ENCODE peak calls at places on chromosomes 1 and 21, in seven cellular contexts. W, I, O, H, K, M and D are unnamed samples.

GRCh38 chr1:183783342-183783741 is 21.6 kb upstream of the RGL1 start:
- DNase-seq in O (no peak), H (no peak), M (no peak), I (no peak), W (no peak), K (no peak), D (no peak)

GRCh38 chr1:217117973-217118465 is 394.8 kb upstream of the ESRRG start:
- DNase-seq in O (no peak), M (no peak), I (no peak), W (no peak), H (no peak), K (no peak), D (no peak)

GRCh38 chr1:246689409-246689997 is 34.7 kb upstream of the SCCPDH start:
- DNase-seq in I (peak; percentile 82), K (peak; percentile 73), W (peak; percentile 78), H (no peak), O (peak; percentile 64), M (peak; percentile 33), D (peak; percentile 67)

GRCh38 chr1:242525360-242525722 is 844 bp upstream of the PLD5 start:
- DNase-seq in W (no peak), M (no peak), H (no peak), K (no peak), O (no peak), I (peak; percentile 49), D (no peak)

GRCh38 chr1:27275686-27276085 is 41.3 kb downstream of the WDTC1 start:
- DNase-seq in O (no peak), H (no peak), W (no peak), M (no peak), K (no peak), I (no peak), D (no peak)

GRCh38 chr1:41358152-41358937 is 2.9 kb upstream of the FOXO6 start:
- DNase-seq in I (peak; percentile 37), K (peak; percentile 52), M (peak; percentile 48), O (peak; percentile 64), H (peak; percentile 66), W (peak; percentile 82), D (no peak)

GRCh38 chr1:14726606-14727005 is 128.1 kb downstream of the KAZN start:
- DNase-seq in M (no peak), K (no peak), O (no peak), I (no peak), W (no peak), H (no peak), D (no peak)

GRCh38 chr1:67791686-67792475 is 41.4 kb downstream of the GNG12 start:
- DNase-seq in H (no peak), M (no peak), K (no peak), I (no peak), O (no peak), W (no peak), D (no peak)

GRCh38 chr1:174818951-174819350 is 180.8 kb upstream of the CACYBP start:
- DNase-seq in W (no peak), M (peak; percentile 92), O (peak; percentile 23), K (no peak), H (no peak), I (no peak), D (no peak)

GRCh38 chr1:198620951-198621824 is 17.7 kb upstream of the PTPRC start:
- DNase-seq in O (no peak), M (no peak), K (peak; percentile 55), W (no peak), I (no peak), H (no peak), D (no peak)

GRCh38 chr1:3277121-3277520 is 177.3 kb upstream of the ARHGEF16 start:
- DNase-seq in K (no peak), M (no peak), H (no peak), W (peak; percentile 34), O (no peak), I (no peak), D (peak; percentile 55)

GRCh38 chr1:19310720-19311502 is 1.0 kb downstream of the AKR7A2 start:
- DNase-seq in O (no peak), H (no peak), I (peak; percentile 26), M (no peak), W (no peak), K (no peak), D (no peak)

GRCh38 chr1:181089777-181090505 is 1.4 kb downstream of the IER5 start:
- DNase-seq in W (peak; percentile 93), O (peak; percentile 73), H (peak; percentile 89), M (no peak), I (peak; percentile 76), K (peak; percentile 90), D (peak; percentile 88)

GRCh38 chr1:211947396-211948295 is 87.7 kb downstream of the INTS7 start:
- DNase-seq in W (no peak), K (no peak), I (peak; percentile 51), H (no peak), M (no peak), O (no peak), D (no peak)

GRCh38 chr1:182713492-182713891 is 29.1 kb upstream of the RGS8 start:
- DNase-seq in K (no peak), I (no peak), M (no peak), O (no peak), W (no peak), H (no peak), D (no peak)

GRCh38 chr21:24436236-24436635 is 1171.0 kb downstream of the MRPL39 start:
- DNase-seq in O (no peak), M (no peak), H (no peak), W (no peak), I (no peak), K (no peak), D (no peak)

GRCh38 chr1:51088474-51088873 is 13.6 kb upstream of the C1orf185 start:
- DNase-seq in H (no peak), W (no peak), O (no peak), I (no peak), M (no peak), K (no peak), D (no peak)

GRCh38 chr21:28344985-28345384 is 647.7 kb downstream of the LTN1 start:
- DNase-seq in K (no peak), I (no peak), O (no peak), M (no peak), H (no peak), W (no peak), D (no peak)

GRCh38 chr1:30375156-30375555 is 348.2 kb downstream of the MATN1 start:
- DNase-seq in M (no peak), H (peak; percentile 69), I (no peak), K (no peak), W (no peak), O (no peak), D (no peak)

GRCh38 chr1:40404670-40405462 is 31.3 kb downstream of the SMAP2 start:
- DNase-seq in W (no peak), O (peak; percentile 27), K (no peak), M (peak; percentile 38), I (peak; percentile 46), H (no peak), D (no peak)

GRCh38 chr1:186763107-186763506 is 65.6 kb upstream of the PLA2G4A start:
- DNase-seq in K (no peak), M (no peak), I (no peak), O (no peak), W (no peak), H (no peak), D (no peak)

GRCh38 chr1:95084317-95085176 is 11.8 kb upstream of the ALG14 start:
- DNase-seq in W (no peak), I (peak; percentile 67), K (no peak), O (no peak), H (no peak), M (no peak), D (no peak)

GRCh38 chr1:182301467-182302198 is 90.0 kb downstream of the GLUL start:
- DNase-seq in M (no peak), I (peak; percentile 49), W (no peak), O (peak; percentile 48), K (no peak), H (no peak), D (no peak)

GRCh38 chr1:42713293-42713692 is 26.7 kb downstream of the CLDN19 start:
- DNase-seq in H (no peak), W (no peak), K (no peak), O (no peak), M (no peak), I (no peak), D (no peak)

GRCh38 chr1:214537219-214537618 is 14.2 kb downstream of the PTPN14 start:
- DNase-seq in H (no peak), K (no peak), W (no peak), M (no peak), O (no peak), I (no peak), D (no peak)

GRCh38 chr1:94048413-94049164 is 72.4 kb downstream of the ABCA4 start:
- DNase-seq in K (no peak), M (no peak), I (peak; percentile 30), O (peak; percentile 62), W (no peak), H (no peak), D (no peak)
- H3K4me3 ChIP-seq in K (no peak overlapping the region), M (no peak overlapping the region), I (no peak overlapping the region), O (no peak overlapping the region), W (no peak overlapping the region), H (no peak overlapping the region), D (no peak overlapping the region)

DNA sequence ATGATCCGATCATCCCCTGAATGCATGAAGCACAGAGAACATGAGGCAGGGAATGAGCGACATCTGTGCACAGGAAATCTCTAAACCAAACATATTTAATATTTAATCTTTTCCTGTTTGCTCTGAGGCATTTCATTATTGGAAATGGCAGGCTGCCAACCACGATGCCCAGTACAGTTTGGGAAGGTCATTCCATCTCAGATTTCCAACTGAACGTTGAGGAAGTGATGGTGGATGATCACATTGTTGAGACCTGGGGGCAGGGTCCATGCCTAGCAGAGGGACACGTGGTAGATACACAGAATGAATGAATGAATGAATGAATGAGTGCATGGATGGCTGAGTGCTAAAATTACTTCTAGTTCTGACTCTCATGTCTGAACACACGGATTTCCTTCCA is 15.9 kb upstream of the FASLG start:
- DNase-seq in M (no peak), W (no peak), O (no peak), H (no peak), I (no peak), K (no peak), D (peak; percentile 18)
- H3K4me1 ChIP-seq in M (peaks cover 32% of the 10 kb centered on the region), W (no peaks in the 10 kb centered on the region), O (peaks cover 3% of the 10 kb centered on the region), H (peaks cover 8% of the 10 kb centered on the region), I (no peaks in the 10 kb centered on the region), K (no peaks in the 10 kb centered on the region), D (no peaks in the 10 kb centered on the region)

GRCh38 chr1:205920159-205920558 is 23.1 kb downstream of the SLC26A9 start:
- DNase-seq in M (no peak), I (no peak), H (peak; percentile 56), O (peak; percentile 72), W (peak; percentile 79), K (no peak), D (no peak)
- TF ChIP-seq CTCF in M (no peak), I (no peak), H (no peak), O (no peak), W (no peak), K (no peak), D (no peak)

DNA sequence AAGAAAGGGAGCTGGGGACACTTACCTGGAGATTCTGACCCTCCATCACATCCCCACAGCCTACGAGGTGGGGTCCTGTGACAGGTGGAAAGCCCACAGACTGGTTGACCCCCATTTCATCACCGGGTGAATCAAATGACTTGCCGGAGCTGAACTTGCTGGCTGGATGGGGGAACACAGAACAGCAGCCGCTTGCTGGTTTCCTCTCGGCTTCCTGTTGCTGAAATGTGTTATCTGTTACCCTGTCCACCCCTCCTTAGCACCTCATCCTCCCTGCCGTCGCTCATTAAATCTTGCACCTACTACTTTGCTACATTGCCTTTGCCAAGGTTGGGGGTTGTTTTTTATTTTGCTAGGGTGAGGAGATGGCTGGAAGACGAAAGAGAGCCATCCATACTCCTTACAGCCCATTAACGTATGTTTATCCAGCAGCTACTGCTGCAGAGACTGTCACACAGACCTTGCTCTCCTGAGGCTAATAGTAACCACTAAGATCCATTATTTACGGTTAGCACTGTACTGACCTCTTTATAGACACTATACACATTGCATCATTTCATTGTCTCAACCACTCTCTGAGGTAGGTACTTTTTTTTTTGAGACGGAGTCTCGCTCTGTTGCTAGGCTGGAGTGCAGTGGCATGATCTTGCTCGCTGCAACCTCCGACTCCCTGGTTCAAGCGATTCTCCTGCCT is 7.0 kb downstream of the PAFAH2 start:
- DNase-seq in M (no peak), O (no peak), W (no peak), I (no peak), K (no peak), H (no peak), D (no peak)
- H3K4me3 ChIP-seq in M (no peak overlapping the region), O (no peak overlapping the region), W (no peak overlapping the region), I (no peak overlapping the region), K (no peak overlapping the region), H (peak overlapping the region; percentile 10), D (no peak overlapping the region)